ENCODE peak calls at places on chromosomes 16 and 17, in seven cellular contexts. One of them, this sample, is unnamed.

GRCh38 chr17:28727727-28728363 is 743 bp upstream of the NEK8 start:
- DNase-seq in dermis microvascular lymphatic vessel endothelial cell: no peak
- DNase-seq in Kasumi-1: peak
- DNase-seq in mucosa of gallbladder: peak
- DNase-seq in CMK: no peak
- DNase-seq in pancreas: peak
- DNase-seq in GM04504: peak
- DNase-seq in this sample: peak

GRCh38 chr17:76262732-76263344 is 2.3 kb upstream of the UBALD2 start:
- DNase-seq in GM04504: no peak
- DNase-seq in Kasumi-1: peak
- DNase-seq in pancreas: peak
- DNase-seq in dermis microvascular lymphatic vessel endothelial cell: no peak
- DNase-seq in mucosa of gallbladder: peak
- DNase-seq in CMK: no peak
- DNase-seq in this sample: no peak

GRCh38 chr17:71334041-71334781 is 786.6 kb upstream of the SOX9 start:
- DNase-seq in dermis microvascular lymphatic vessel endothelial cell: no peak
- DNase-seq in Kasumi-1: no peak
- DNase-seq in mucosa of gallbladder: no peak
- DNase-seq in GM04504: no peak
- DNase-seq in CMK: no peak
- DNase-seq in pancreas: no peak
- DNase-seq in this sample: no peak

GRCh38 chr17:32496348-32497078 is 9.7 kb downstream of the CDK5R1 start:
- DNase-seq in CMK: no peak
- DNase-seq in mucosa of gallbladder: no peak
- DNase-seq in GM04504: peak
- DNase-seq in dermis microvascular lymphatic vessel endothelial cell: no peak
- DNase-seq in pancreas: no peak
- DNase-seq in Kasumi-1: no peak
- DNase-seq in this sample: peak

GRCh38 chr16:71247478-71247877 is 17.0 kb upstream of the HYDIN start:
- DNase-seq in dermis microvascular lymphatic vessel endothelial cell: no peak
- DNase-seq in Kasumi-1: no peak
- DNase-seq in CMK: no peak
- DNase-seq in mucosa of gallbladder: no peak
- DNase-seq in pancreas: no peak
- DNase-seq in GM04504: no peak
- DNase-seq in this sample: no peak

GRCh38 chr17:18928726-18929125 is 23.2 kb upstream of the SLC5A10 start:
- DNase-seq in mucosa of gallbladder: no peak
- DNase-seq in pancreas: no peak
- DNase-seq in GM04504: no peak
- DNase-seq in Kasumi-1: no peak
- DNase-seq in CMK: no peak
- DNase-seq in dermis microvascular lymphatic vessel endothelial cell: no peak
- DNase-seq in this sample: no peak

GRCh38 chr16:50308237-50308965 is 42.0 kb downstream of the ADCY7 start:
- DNase-seq in dermis microvascular lymphatic vessel endothelial cell: no peak
- DNase-seq in GM04504: no peak
- DNase-seq in Kasumi-1: no peak
- DNase-seq in CMK: no peak
- DNase-seq in mucosa of gallbladder: no peak
- DNase-seq in pancreas: peak
- DNase-seq in this sample: no peak

GRCh38 chr17:50266384-50267073 is 7.7 kb upstream of the TMEM92 start:
- DNase-seq in mucosa of gallbladder: no peak
- DNase-seq in pancreas: peak
- DNase-seq in CMK: no peak
- DNase-seq in GM04504: peak
- DNase-seq in dermis microvascular lymphatic vessel endothelial cell: no peak
- DNase-seq in Kasumi-1: peak
- DNase-seq in this sample: peak

GRCh38 chr17:64345691-64346376 is 44.8 kb downstream of the PECAM1 start:
- DNase-seq in Kasumi-1: no peak
- DNase-seq in GM04504: no peak
- DNase-seq in mucosa of gallbladder: no peak
- DNase-seq in dermis microvascular lymphatic vessel endothelial cell: no peak
- DNase-seq in CMK: no peak
- DNase-seq in pancreas: no peak
- DNase-seq in this sample: no peak

GRCh38 chr17:19748807-19749193 is 702 bp upstream of the ALDH3A1 start:
- DNase-seq in CMK: no peak
- DNase-seq in dermis microvascular lymphatic vessel endothelial cell: no peak
- DNase-seq in pancreas: no peak
- DNase-seq in mucosa of gallbladder: no peak
- DNase-seq in Kasumi-1: no peak
- DNase-seq in GM04504: no peak
- DNase-seq in this sample: no peak

GRCh38 chr16:66979011-66979717 is 9.2 kb upstream of the CES4A start:
- DNase-seq in GM04504: no peak
- DNase-seq in Kasumi-1: no peak
- DNase-seq in dermis microvascular lymphatic vessel endothelial cell: no peak
- DNase-seq in pancreas: no peak
- DNase-seq in mucosa of gallbladder: no peak
- DNase-seq in CMK: no peak
- DNase-seq in this sample: no peak

GRCh38 chr17:14744716-14745115 is 443.8 kb downstream of the HS3ST3B1 start:
- DNase-seq in dermis microvascular lymphatic vessel endothelial cell: no peak
- DNase-seq in mucosa of gallbladder: no peak
- DNase-seq in GM04504: no peak
- DNase-seq in Kasumi-1: no peak
- DNase-seq in CMK: no peak
- DNase-seq in pancreas: no peak
- DNase-seq in this sample: peak

GRCh38 chr16:1290860-1291575 is 18.4 kb upstream of the UBE2I start:
- DNase-seq in GM04504: no peak
- DNase-seq in Kasumi-1: no peak
- DNase-seq in mucosa of gallbladder: no peak
- DNase-seq in CMK: no peak
- DNase-seq in dermis microvascular lymphatic vessel endothelial cell: peak
- DNase-seq in pancreas: no peak
- DNase-seq in this sample: no peak

GRCh38 chr16:86304868-86305267 is 205.5 kb upstream of the FOXF1 start:
- DNase-seq in Kasumi-1: no peak
- DNase-seq in mucosa of gallbladder: no peak
- DNase-seq in pancreas: no peak
- DNase-seq in CMK: no peak
- DNase-seq in GM04504: no peak
- DNase-seq in dermis microvascular lymphatic vessel endothelial cell: no peak
- DNase-seq in this sample: no peak

GRCh38 chr17:44345497-44346026 is 460 bp downstream of the GRN start:
- DNase-seq in CMK: peak
- DNase-seq in dermis microvascular lymphatic vessel endothelial cell: peak
- DNase-seq in Kasumi-1: peak
- DNase-seq in pancreas: peak
- DNase-seq in mucosa of gallbladder: peak
- DNase-seq in GM04504: no peak
- DNase-seq in this sample: peak

GRCh38 chr17:8392274-8392673 is 5.4 kb downstream of the RNF222 start:
- DNase-seq in Kasumi-1: no peak
- DNase-seq in mucosa of gallbladder: no peak
- DNase-seq in dermis microvascular lymphatic vessel endothelial cell: no peak
- DNase-seq in CMK: no peak
- DNase-seq in pancreas: no peak
- DNase-seq in GM04504: no peak
- DNase-seq in this sample: no peak

GRCh38 chr16:4212207-4212933 is 29.5 kb downstream of the SRL start:
- DNase-seq in pancreas: no peak
- DNase-seq in dermis microvascular lymphatic vessel endothelial cell: no peak
- DNase-seq in GM04504: no peak
- DNase-seq in CMK: no peak
- DNase-seq in Kasumi-1: no peak
- DNase-seq in mucosa of gallbladder: no peak
- DNase-seq in this sample: no peak

GRCh38 chr17:60577147-60577925 is 22.7 kb upstream of the PPM1D start:
- DNase-seq in Kasumi-1: peak
- DNase-seq in GM04504: no peak
- DNase-seq in CMK: no peak
- DNase-seq in mucosa of gallbladder: peak
- DNase-seq in pancreas: no peak
- DNase-seq in dermis microvascular lymphatic vessel endothelial cell: no peak
- DNase-seq in this sample: peak

GRCh38 chr17:82204831-82205719 is 7.6 kb downstream of the CCDC57 start:
- DNase-seq in Kasumi-1: peak
- DNase-seq in CMK: no peak
- DNase-seq in GM04504: no peak
- DNase-seq in mucosa of gallbladder: no peak
- DNase-seq in pancreas: no peak
- DNase-seq in dermis microvascular lymphatic vessel endothelial cell: no peak
- DNase-seq in this sample: peak

GRCh38 chr17:3744032-3744431 is 20.3 kb downstream of the HASPIN start:
- DNase-seq in pancreas: no peak
- DNase-seq in GM04504: no peak
- DNase-seq in dermis microvascular lymphatic vessel endothelial cell: no peak
- DNase-seq in CMK: no peak
- DNase-seq in Kasumi-1: no peak
- DNase-seq in mucosa of gallbladder: no peak
- DNase-seq in this sample: peak

GRCh38 chr16:84295203-84295850 is 649 bp downstream of the WFDC1 start:
- DNase-seq in dermis microvascular lymphatic vessel endothelial cell: no peak
- DNase-seq in mucosa of gallbladder: no peak
- DNase-seq in CMK: no peak
- DNase-seq in Kasumi-1: no peak
- DNase-seq in GM04504: no peak
- DNase-seq in pancreas: no peak
- DNase-seq in this sample: no peak

GRCh38 chr16:85903576-85903975 is 4.6 kb downstream of the IRF8 start:
- DNase-seq in GM04504: no peak
- DNase-seq in Kasumi-1: no peak
- DNase-seq in CMK: no peak
- DNase-seq in pancreas: no peak
- DNase-seq in dermis microvascular lymphatic vessel endothelial cell: no peak
- DNase-seq in mucosa of gallbladder: no peak
- DNase-seq in this sample: no peak

GRCh38 chr16:9370071-9370491 is 278.6 kb downstream of the HAPSTR1 start:
- DNase-seq in Kasumi-1: no peak
- DNase-seq in pancreas: no peak
- DNase-seq in CMK: no peak
- DNase-seq in GM04504: no peak
- DNase-seq in mucosa of gallbladder: no peak
- DNase-seq in dermis microvascular lymphatic vessel endothelial cell: no peak
- DNase-seq in this sample: no peak

GRCh38 chr17:65583921-65584603 is 22.6 kb upstream of the AXIN2 start:
- DNase-seq in dermis microvascular lymphatic vessel endothelial cell: no peak
- DNase-seq in mucosa of gallbladder: no peak
- DNase-seq in CMK: no peak
- DNase-seq in Kasumi-1: no peak
- DNase-seq in pancreas: no peak
- DNase-seq in GM04504: no peak
- DNase-seq in this sample: no peak

GRCh38 chr17:27285501-27285900 is 8.4 kb upstream of the WSB1 start:
- DNase-seq in GM04504: no peak
- DNase-seq in mucosa of gallbladder: no peak
- DNase-seq in pancreas: no peak
- DNase-seq in dermis microvascular lymphatic vessel endothelial cell: no peak
- DNase-seq in CMK: no peak
- DNase-seq in Kasumi-1: no peak
- DNase-seq in this sample: no peak

GRCh38 chr17:13925579-13925978 is 143.7 kb upstream of the COX10 start:
- DNase-seq in CMK: no peak
- DNase-seq in pancreas: no peak
- DNase-seq in Kasumi-1: no peak
- DNase-seq in GM04504: no peak
- DNase-seq in mucosa of gallbladder: no peak
- DNase-seq in dermis microvascular lymphatic vessel endothelial cell: no peak
- DNase-seq in this sample: no peak

GRCh38 chr17:45783593-45784292 is 377 bp upstream of the CRHR1 start:
- DNase-seq in dermis microvascular lymphatic vessel endothelial cell: no peak
- DNase-seq in CMK: peak
- DNase-seq in pancreas: no peak
- DNase-seq in GM04504: no peak
- DNase-seq in mucosa of gallbladder: no peak
- DNase-seq in Kasumi-1: no peak
- DNase-seq in this sample: no peak

GRCh38 chr16:1913327-1914083 is 4.7 kb downstream of the HS3ST6 start:
- DNase-seq in GM04504: no peak
- DNase-seq in pancreas: no peak
- DNase-seq in dermis microvascular lymphatic vessel endothelial cell: no peak
- DNase-seq in Kasumi-1: no peak
- DNase-seq in mucosa of gallbladder: peak
- DNase-seq in CMK: no peak
- DNase-seq in this sample: no peak

GRCh38 chr16:56910114-56910511 is 21.8 kb upstream of the HERPUD1 start:
- DNase-seq in pancreas: no peak
- DNase-seq in GM04504: no peak
- DNase-seq in CMK: no peak
- DNase-seq in mucosa of gallbladder: no peak
- DNase-seq in Kasumi-1: no peak
- DNase-seq in dermis microvascular lymphatic vessel endothelial cell: no peak
- DNase-seq in this sample: no peak

GRCh38 chr17:42120161-42121065 is 754 bp downstream of the KAT2A start:
- DNase-seq in GM04504: no peak
- DNase-seq in mucosa of gallbladder: no peak
- DNase-seq in Kasumi-1: no peak
- DNase-seq in pancreas: no peak
- DNase-seq in CMK: no peak
- DNase-seq in dermis microvascular lymphatic vessel endothelial cell: no peak
- DNase-seq in this sample: no peak

GRCh38 chr16:70569752-70570151 is 46.1 kb downstream of the SF3B3 start:
- DNase-seq in Kasumi-1: no peak
- DNase-seq in mucosa of gallbladder: no peak
- DNase-seq in dermis microvascular lymphatic vessel endothelial cell: no peak
- DNase-seq in CMK: no peak
- DNase-seq in pancreas: no peak
- DNase-seq in GM04504: no peak
- DNase-seq in this sample: no peak

GRCh38 chr17:35046740-35047283 is 16.7 kb downstream of the RFFL start:
- DNase-seq in pancreas: no peak
- DNase-seq in mucosa of gallbladder: no peak
- DNase-seq in CMK: no peak
- DNase-seq in GM04504: peak
- DNase-seq in dermis microvascular lymphatic vessel endothelial cell: peak
- DNase-seq in Kasumi-1: no peak
- DNase-seq in this sample: no peak

GRCh38 chr17:31404028-31404949 is 12.8 kb downstream of the RAB11FIP4 start:
- DNase-seq in Kasumi-1: peak
- DNase-seq in GM04504: no peak
- DNase-seq in dermis microvascular lymphatic vessel endothelial cell: no peak
- DNase-seq in CMK: no peak
- DNase-seq in pancreas: no peak
- DNase-seq in mucosa of gallbladder: no peak
- DNase-seq in this sample: no peak